ENCODE peak calls at places on chromosome 6, in eight cellular contexts. One of them, this sample, is unnamed.

GRCh38 chr6:155493694-155494143 is 38.1 kb upstream of the NOX3 start:
- DNase-seq in H1: no peak
- DNase-seq in body of pancreas: no peak
- DNase-seq in fibroblast of lung: peak
- DNase-seq in psoas muscle: no peak
- DNase-seq in CD4-positive, alpha-beta memory T cell: no peak
- DNase-seq in uterus: peak
- DNase-seq in PC-9: peak
- DNase-seq in this sample: no peak

GRCh38 chr6:55293116-55293515 is 34.2 kb upstream of the GFRAL start:
- DNase-seq in H1: no peak
- DNase-seq in body of pancreas: no peak
- DNase-seq in fibroblast of lung: no peak
- DNase-seq in psoas muscle: no peak
- DNase-seq in CD4-positive, alpha-beta memory T cell: no peak
- DNase-seq in uterus: no peak
- DNase-seq in PC-9: no peak
- DNase-seq in this sample: no peak

GRCh38 chr6:103153016-103153415 is 1706.7 kb downstream of the HACE1 start:
- DNase-seq in H1: no peak
- DNase-seq in body of pancreas: no peak
- DNase-seq in fibroblast of lung: no peak
- DNase-seq in psoas muscle: no peak
- DNase-seq in CD4-positive, alpha-beta memory T cell: no peak
- DNase-seq in uterus: no peak
- DNase-seq in PC-9: no peak
- DNase-seq in this sample: no peak

GRCh38 chr6:7409740-7410139 is 20.1 kb downstream of the RIOK1 start:
- DNase-seq in H1: no peak
- DNase-seq in body of pancreas: no peak
- DNase-seq in fibroblast of lung: no peak
- DNase-seq in psoas muscle: no peak
- DNase-seq in CD4-positive, alpha-beta memory T cell: no peak
- DNase-seq in uterus: no peak
- DNase-seq in PC-9: no peak
- DNase-seq in this sample: no peak

GRCh38 chr6:148577687-148578488 is 168.9 kb upstream of the UST start:
- DNase-seq in H1: peak
- DNase-seq in body of pancreas: peak
- DNase-seq in fibroblast of lung: peak
- DNase-seq in psoas muscle: peak
- DNase-seq in CD4-positive, alpha-beta memory T cell: peak
- DNase-seq in uterus: peak
- DNase-seq in PC-9: peak
- DNase-seq in this sample: peak

GRCh38 chr6:75478929-75479328 is 14.7 kb downstream of the FILIP1 start:
- DNase-seq in H1: no peak
- DNase-seq in body of pancreas: no peak
- DNase-seq in fibroblast of lung: no peak
- DNase-seq in psoas muscle: no peak
- DNase-seq in CD4-positive, alpha-beta memory T cell: no peak
- DNase-seq in uterus: no peak
- DNase-seq in PC-9: no peak
- DNase-seq in this sample: no peak

GRCh38 chr6:25652007-25652515 is at the start of gene SCGN:
- DNase-seq in H1: peak
- DNase-seq in body of pancreas: peak
- DNase-seq in fibroblast of lung: peak
- DNase-seq in psoas muscle: peak
- DNase-seq in CD4-positive, alpha-beta memory T cell: peak
- DNase-seq in uterus: no peak
- DNase-seq in PC-9: no peak
- DNase-seq in this sample: peak

GRCh38 chr6:29553268-29554057 is 6.1 kb downstream of the UBD start:
- DNase-seq in H1: peak
- DNase-seq in body of pancreas: peak
- DNase-seq in fibroblast of lung: peak
- DNase-seq in psoas muscle: peak
- DNase-seq in CD4-positive, alpha-beta memory T cell: peak
- DNase-seq in uterus: peak
- DNase-seq in PC-9: no peak
- DNase-seq in this sample: peak

GRCh38 chr6:26216886-26217713 is 129.9 kb downstream of the HFE start:
- DNase-seq in H1: peak
- DNase-seq in body of pancreas: peak
- DNase-seq in fibroblast of lung: peak
- DNase-seq in psoas muscle: peak
- DNase-seq in CD4-positive, alpha-beta memory T cell: no peak
- DNase-seq in uterus: peak
- DNase-seq in PC-9: peak
- DNase-seq in this sample: peak

GRCh38 chr6:24583463-24584389 is 62.3 kb downstream of the KIAA0319 start:
- DNase-seq in H1: peak
- DNase-seq in body of pancreas: peak
- DNase-seq in fibroblast of lung: peak
- DNase-seq in psoas muscle: peak
- DNase-seq in CD4-positive, alpha-beta memory T cell: peak
- DNase-seq in uterus: peak
- DNase-seq in PC-9: peak
- DNase-seq in this sample: peak

GRCh38 chr6:161443868-161444267 is 170.0 kb upstream of the AGPAT4 start:
- DNase-seq in H1: peak
- DNase-seq in body of pancreas: no peak
- DNase-seq in fibroblast of lung: peak
- DNase-seq in psoas muscle: no peak
- DNase-seq in CD4-positive, alpha-beta memory T cell: no peak
- DNase-seq in uterus: no peak
- DNase-seq in PC-9: no peak
- DNase-seq in this sample: no peak

GRCh38 chr6:170290306-170291128 is at the start of gene DLL1:
- DNase-seq in H1: peak
- DNase-seq in body of pancreas: no peak
- DNase-seq in fibroblast of lung: peak
- DNase-seq in psoas muscle: peak
- DNase-seq in CD4-positive, alpha-beta memory T cell: peak
- DNase-seq in uterus: no peak
- DNase-seq in PC-9: no peak
- DNase-seq in this sample: peak

GRCh38 chr6:148857817-148858390 is 111.1 kb downstream of the UST start:
- DNase-seq in H1: no peak
- DNase-seq in body of pancreas: no peak
- DNase-seq in fibroblast of lung: peak
- DNase-seq in psoas muscle: no peak
- DNase-seq in CD4-positive, alpha-beta memory T cell: no peak
- DNase-seq in uterus: no peak
- DNase-seq in PC-9: no peak
- DNase-seq in this sample: no peak

GRCh38 chr6:74577619-74578018 is 628.2 kb downstream of the COL12A1 start:
- DNase-seq in H1: no peak
- DNase-seq in body of pancreas: no peak
- DNase-seq in fibroblast of lung: peak
- DNase-seq in psoas muscle: no peak
- DNase-seq in CD4-positive, alpha-beta memory T cell: no peak
- DNase-seq in uterus: no peak
- DNase-seq in PC-9: no peak
- DNase-seq in this sample: no peak

GRCh38 chr6:29510202-29510601 is 22.4 kb upstream of the MAS1L start:
- DNase-seq in H1: no peak
- DNase-seq in body of pancreas: no peak
- DNase-seq in fibroblast of lung: no peak
- DNase-seq in psoas muscle: no peak
- DNase-seq in CD4-positive, alpha-beta memory T cell: no peak
- DNase-seq in uterus: no peak
- DNase-seq in PC-9: no peak
- DNase-seq in this sample: no peak

GRCh38 chr6:95133578-95133977 is 443.8 kb upstream of the MANEA start:
- DNase-seq in H1: no peak
- DNase-seq in body of pancreas: no peak
- DNase-seq in fibroblast of lung: peak
- DNase-seq in psoas muscle: no peak
- DNase-seq in CD4-positive, alpha-beta memory T cell: no peak
- DNase-seq in uterus: no peak
- DNase-seq in PC-9: no peak
- DNase-seq in this sample: no peak

GRCh38 chr6:126804255-126805064 is 314.0 kb upstream of the RSPO3 start:
- DNase-seq in H1: no peak
- DNase-seq in body of pancreas: peak
- DNase-seq in fibroblast of lung: peak
- DNase-seq in psoas muscle: no peak
- DNase-seq in CD4-positive, alpha-beta memory T cell: no peak
- DNase-seq in uterus: peak
- DNase-seq in PC-9: peak
- DNase-seq in this sample: no peak

GRCh38 chr6:108497883-108498282 is 62.8 kb upstream of the FOXO3 start:
- DNase-seq in H1: peak
- DNase-seq in body of pancreas: peak
- DNase-seq in fibroblast of lung: peak
- DNase-seq in psoas muscle: no peak
- DNase-seq in CD4-positive, alpha-beta memory T cell: no peak
- DNase-seq in uterus: no peak
- DNase-seq in PC-9: no peak
- DNase-seq in this sample: no peak

GRCh38 chr6:32244270-32244669 is 20.4 kb upstream of the NOTCH4 start:
- DNase-seq in H1: no peak
- DNase-seq in body of pancreas: no peak
- DNase-seq in fibroblast of lung: no peak
- DNase-seq in psoas muscle: peak
- DNase-seq in CD4-positive, alpha-beta memory T cell: no peak
- DNase-seq in uterus: peak
- DNase-seq in PC-9: no peak
- DNase-seq in this sample: no peak

GRCh38 chr6:107612762-107613415 is 123.0 kb downstream of the SOBP start:
- DNase-seq in H1: no peak
- DNase-seq in body of pancreas: no peak
- DNase-seq in fibroblast of lung: peak
- DNase-seq in psoas muscle: no peak
- DNase-seq in CD4-positive, alpha-beta memory T cell: no peak
- DNase-seq in uterus: no peak
- DNase-seq in PC-9: no peak
- DNase-seq in this sample: no peak

GRCh38 chr6:127186889-127187288 is 68.4 kb downstream of the RSPO3 start:
- DNase-seq in H1: peak
- DNase-seq in body of pancreas: peak
- DNase-seq in fibroblast of lung: no peak
- DNase-seq in psoas muscle: peak
- DNase-seq in CD4-positive, alpha-beta memory T cell: peak
- DNase-seq in uterus: peak
- DNase-seq in PC-9: peak
- DNase-seq in this sample: peak

GRCh38 chr6:56749632-56750151 is 107.0 kb upstream of the DST start:
- DNase-seq in H1: no peak
- DNase-seq in body of pancreas: no peak
- DNase-seq in fibroblast of lung: peak
- DNase-seq in psoas muscle: no peak
- DNase-seq in CD4-positive, alpha-beta memory T cell: no peak
- DNase-seq in uterus: no peak
- DNase-seq in PC-9: no peak
- DNase-seq in this sample: no peak

GRCh38 chr6:31354248-31354647 is 2.7 kb downstream of the HLA-B start:
- DNase-seq in H1: no peak
- DNase-seq in body of pancreas: no peak
- DNase-seq in fibroblast of lung: no peak
- DNase-seq in psoas muscle: no peak
- DNase-seq in CD4-positive, alpha-beta memory T cell: peak
- DNase-seq in uterus: no peak
- DNase-seq in PC-9: no peak
- DNase-seq in this sample: no peak

GRCh38 chr6:44972710-44973109 is 355.4 kb upstream of the RUNX2 start:
- DNase-seq in H1: no peak
- DNase-seq in body of pancreas: no peak
- DNase-seq in fibroblast of lung: no peak
- DNase-seq in psoas muscle: no peak
- DNase-seq in CD4-positive, alpha-beta memory T cell: no peak
- DNase-seq in uterus: no peak
- DNase-seq in PC-9: no peak
- DNase-seq in this sample: no peak

GRCh38 chr6:124200661-124201060 is 397.0 kb downstream of the NKAIN2 start:
- DNase-seq in H1: no peak
- DNase-seq in body of pancreas: no peak
- DNase-seq in fibroblast of lung: no peak
- DNase-seq in psoas muscle: no peak
- DNase-seq in CD4-positive, alpha-beta memory T cell: no peak
- DNase-seq in uterus: no peak
- DNase-seq in PC-9: no peak
- DNase-seq in this sample: no peak

GRCh38 chr6:17418281-17419188 is 25.1 kb downstream of the CAP2 start:
- DNase-seq in H1: no peak
- DNase-seq in body of pancreas: no peak
- DNase-seq in fibroblast of lung: peak
- DNase-seq in psoas muscle: peak
- DNase-seq in CD4-positive, alpha-beta memory T cell: no peak
- DNase-seq in uterus: peak
- DNase-seq in PC-9: peak
- DNase-seq in this sample: no peak
- H3K27ac ChIP-seq in H1: peak
- H3K27ac ChIP-seq in body of pancreas: no peak
- H3K27ac ChIP-seq in fibroblast of lung: peak
- H3K27ac ChIP-seq in psoas muscle: peak
- H3K27ac ChIP-seq in CD4-positive, alpha-beta memory T cell: no peak
- H3K27ac ChIP-seq in uterus: peak
- H3K27ac ChIP-seq in PC-9: peak
- H3K27ac ChIP-seq in this sample: peak

GRCh38 chr6:20931772-20932171 is 397.5 kb downstream of the CDKAL1 start:
- DNase-seq in H1: no peak
- DNase-seq in body of pancreas: no peak
- DNase-seq in fibroblast of lung: no peak
- DNase-seq in psoas muscle: no peak
- DNase-seq in CD4-positive, alpha-beta memory T cell: no peak
- DNase-seq in uterus: no peak
- DNase-seq in PC-9: no peak
- DNase-seq in this sample: no peak
- H3K27ac ChIP-seq in H1: no peak
- H3K27ac ChIP-seq in body of pancreas: no peak
- H3K27ac ChIP-seq in fibroblast of lung: no peak
- H3K27ac ChIP-seq in psoas muscle: no peak
- H3K27ac ChIP-seq in CD4-positive, alpha-beta memory T cell: no peak
- H3K27ac ChIP-seq in uterus: no peak
- H3K27ac ChIP-seq in PC-9: no peak
- H3K27ac ChIP-seq in this sample: no peak

DNA sequence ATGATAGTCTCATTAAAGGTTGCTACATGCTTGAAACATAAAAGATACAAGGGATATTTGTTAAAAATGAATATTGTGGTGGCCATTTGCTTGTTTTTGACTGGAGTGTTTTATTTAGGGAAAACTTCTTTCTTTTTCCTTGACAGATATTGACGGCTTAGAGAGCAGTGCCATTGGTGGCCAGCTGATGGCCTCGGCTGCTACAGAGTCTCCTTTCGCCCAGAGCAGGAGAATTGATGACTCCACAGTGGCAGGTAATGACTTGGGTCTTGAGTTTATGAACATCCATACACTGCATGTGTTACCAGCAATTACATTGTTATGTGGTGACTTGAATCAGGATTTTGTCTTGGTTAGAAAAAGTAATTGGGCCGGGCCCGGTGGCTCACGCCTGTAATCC is 67.5 kb upstream of the PBOV1 start:
- DNase-seq in H1: no peak
- DNase-seq in body of pancreas: no peak
- DNase-seq in fibroblast of lung: no peak
- DNase-seq in psoas muscle: no peak
- DNase-seq in CD4-positive, alpha-beta memory T cell: no peak
- DNase-seq in uterus: no peak
- DNase-seq in PC-9: no peak
- DNase-seq in this sample: no peak
- H3K27ac ChIP-seq in H1: no peak
- H3K27ac ChIP-seq in body of pancreas: no peak
- H3K27ac ChIP-seq in fibroblast of lung: no peak
- H3K27ac ChIP-seq in psoas muscle: no peak
- H3K27ac ChIP-seq in CD4-positive, alpha-beta memory T cell: no peak
- H3K27ac ChIP-seq in uterus: no peak
- H3K27ac ChIP-seq in PC-9: no peak
- H3K27ac ChIP-seq in this sample: no peak

GRCh38 chr6:142947702-142948480 is 2.9 kb upstream of the HIVEP2 start:
- DNase-seq in H1: no peak
- DNase-seq in body of pancreas: peak
- DNase-seq in fibroblast of lung: no peak
- DNase-seq in psoas muscle: no peak
- DNase-seq in CD4-positive, alpha-beta memory T cell: no peak
- DNase-seq in uterus: no peak
- DNase-seq in PC-9: no peak
- DNase-seq in this sample: no peak
- H3K27ac ChIP-seq in H1: no peak
- H3K27ac ChIP-seq in body of pancreas: peak
- H3K27ac ChIP-seq in fibroblast of lung: peak
- H3K27ac ChIP-seq in psoas muscle: peak
- H3K27ac ChIP-seq in CD4-positive, alpha-beta memory T cell: peak
- H3K27ac ChIP-seq in uterus: peak
- H3K27ac ChIP-seq in PC-9: peak
- H3K27ac ChIP-seq in this sample: peak